ENCODE peak calls at places on chromosome 4, in four cellular contexts. L, A, F and V are unnamed samples.
A peak's percentile ranks its signal among the peaks of the same experiment; 100 is the strongest.

GRCh38 chr4:170336238-170336775 is 246.6 kb upstream of the AADAT start:
- DNase-seq in L (no peak), A (no peak), F (no peak), V (no peak)

GRCh38 chr4:123699823-123700822 is 303.5 kb downstream of the SPRY1 start:
- DNase-seq in L (no peak), A (no peak), F (peak; percentile 98), V (no peak)

GRCh38 chr4:71411976-71412375 is 73.2 kb downstream of the SLC4A4 start:
- DNase-seq in L (no peak), A (no peak), F (peak; percentile 55), V (no peak)

GRCh38 chr4:2852481-2852881 is 8.8 kb downstream of the ADD1 start:
- DNase-seq in L (no peak), A (no peak), F (no peak), V (no peak)

GRCh38 chr4:17385403-17385802 is 126.5 kb downstream of the QDPR start:
- DNase-seq in L (no peak), A (no peak), F (peak; percentile 38), V (no peak)

GRCh38 chr4:78040431-78040830 is 16.7 kb upstream of the FRAS1 start:
- DNase-seq in L (no peak), A (no peak), F (peak; percentile 35), V (no peak)

GRCh38 chr4:94015956-94016355 is 187.4 kb downstream of the ATOH1 start:
- DNase-seq in L (no peak), A (no peak), F (no peak), V (no peak)

GRCh38 chr4:95048296-95048695 is 290.5 kb downstream of the BMPR1B start:
- DNase-seq in L (no peak), A (no peak), F (peak; percentile 56), V (no peak)

GRCh38 chr4:176534566-176534965 is 214.8 kb downstream of the SPCS3 start:
- DNase-seq in L (no peak), A (no peak), F (peak; percentile 91), V (no peak)

GRCh38 chr4:99868126-99868596 is 26.1 kb downstream of the LAMTOR3 start:
- DNase-seq in L (no peak), A (no peak), F (peak; percentile 60), V (no peak)

GRCh38 chr4:159455675-159456235 is 352.9 kb downstream of the RAPGEF2 start:
- DNase-seq in L (no peak), A (no peak), F (peak; percentile 48), V (no peak)

GRCh38 chr4:164579270-164579942 is 174.5 kb upstream of the SMIM31 start:
- DNase-seq in L (no peak), A (no peak), F (no peak), V (no peak)

GRCh38 chr4:188781655-188782054 is 642.4 kb downstream of the TRIML1 start:
- DNase-seq in L (no peak), A (peak; percentile 31), F (no peak), V (peak; percentile 14)

GRCh38 chr4:85459736-85460135 is 15.2 kb upstream of the ARHGAP24 start:
- DNase-seq in L (no peak), A (peak; percentile 57), F (no peak), V (peak; percentile 40)

GRCh38 chr4:3518941-3519340 is 13.3 kb downstream of the LRPAP1 start:
- DNase-seq in L (no peak), A (no peak), F (no peak), V (no peak)

GRCh38 chr4:183350317-183351071 is 28.3 kb upstream of the CLDN24 start:
- DNase-seq in L (peak; percentile 48), A (peak; percentile 10), F (no peak), V (no peak)

GRCh38 chr4:73947239-73947985 is 34.4 kb downstream of the PF4 start:
- DNase-seq in L (no peak), A (no peak), F (no peak), V (no peak)

GRCh38 chr4:88382621-88383020 is 4.0 kb downstream of the HERC6 start:
- DNase-seq in L (no peak), A (no peak), F (no peak), V (no peak)

GRCh38 chr4:124904723-124905390 is 192.3 kb upstream of the ANKRD50 start:
- DNase-seq in L (no peak), A (no peak), F (no peak), V (no peak)

GRCh38 chr4:43822621-43823020 is 626.0 kb downstream of the KCTD8 start:
- DNase-seq in L (no peak), A (no peak), F (no peak), V (no peak)

GRCh38 chr4:576245-576821 is at the start of gene TMEM271:
- DNase-seq in L (no peak), A (no peak), F (no peak), V (no peak)

GRCh38 chr4:94595013-94595412 is 143.3 kb downstream of the PDLIM5 start:
- DNase-seq in L (no peak), A (no peak), F (no peak), V (no peak)

GRCh38 chr4:94507708-94508107 is 56.0 kb downstream of the PDLIM5 start:
- DNase-seq in L (peak; percentile 86), A (no peak), F (peak; percentile 93), V (no peak)

GRCh38 chr4:29085748-29086147 is 1634.4 kb upstream of the PCDH7 start:
- DNase-seq in L (no peak), A (no peak), F (no peak), V (no peak)

GRCh38 chr4:113094802-113095201 is 45.3 kb downstream of the ANK2 start:
- DNase-seq in L (no peak), A (no peak), F (peak; percentile 12), V (peak; percentile 8)

GRCh38 chr4:153452661-153453378 is 13.3 kb upstream of the TMEM131L start:
- DNase-seq in L (no peak), A (no peak), F (no peak), V (no peak)

GRCh38 chr4:153449338-153449737 is 16.8 kb upstream of the TMEM131L start:
- DNase-seq in L (no peak), A (no peak), F (no peak), V (no peak)

GRCh38 chr4:153450545-153450917 is 15.6 kb upstream of the TMEM131L start:
- DNase-seq in L (no peak), A (no peak), F (no peak), V (no peak)

GRCh38 chr4:153451931-153452660 is 14.1 kb upstream of the TMEM131L start:
- DNase-seq in L (no peak), A (no peak), F (no peak), V (no peak)

DNA sequence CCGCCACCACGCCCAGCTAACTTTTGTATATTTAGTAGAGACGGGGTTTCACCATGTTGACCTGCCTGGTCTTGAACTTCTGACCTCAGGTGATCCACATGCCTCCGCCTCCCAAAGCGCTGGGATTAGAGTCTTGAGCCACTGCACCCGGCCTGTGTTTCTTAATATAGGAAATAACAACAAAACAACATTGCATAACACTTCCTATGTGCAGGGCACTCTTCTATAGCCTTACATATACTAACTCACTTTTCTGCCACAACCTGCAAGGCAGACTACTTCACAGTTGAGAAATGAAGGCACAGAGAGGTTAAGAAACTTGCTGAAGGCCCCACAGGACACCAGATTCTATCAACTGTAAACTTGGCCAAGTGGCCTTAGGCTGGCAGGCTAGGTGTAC is 12.7 kb upstream of the TMEM131L start:
- DNase-seq in L (no peak), A (no peak), F (no peak), V (no peak)
- TF ChIP-seq CTCF in L (no peak), A (no peak), F (no peak), V (no peak)

DNA sequence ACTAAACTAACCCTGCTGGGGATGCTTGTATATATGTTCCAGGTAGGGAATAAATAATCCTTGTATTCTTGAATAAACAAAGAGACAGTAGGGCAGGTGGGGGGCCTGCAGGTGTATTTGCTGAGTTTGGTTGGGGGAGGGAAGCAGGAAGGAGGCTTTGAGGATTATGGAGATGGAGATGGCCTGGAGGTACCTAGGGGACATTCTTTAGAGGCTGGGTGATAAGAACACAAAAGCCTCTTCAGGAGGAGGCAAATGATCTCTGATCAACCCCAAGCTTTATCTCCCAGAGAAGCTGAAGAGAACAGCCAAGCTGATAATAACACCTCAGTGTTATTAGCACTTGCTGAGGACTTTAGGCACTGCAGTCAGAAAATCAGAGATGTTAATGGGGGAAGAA is 187.7 kb downstream of the MGST2 start:
- DNase-seq in L (no peak), A (no peak), F (no peak), V (peak; percentile 83)
- H3K27me3 ChIP-seq in L (no peaks in the 10 kb centered on the region), A (no peaks in the 10 kb centered on the region), F (no peaks in the 10 kb centered on the region), V (no peaks in the 10 kb centered on the region)

DNA sequence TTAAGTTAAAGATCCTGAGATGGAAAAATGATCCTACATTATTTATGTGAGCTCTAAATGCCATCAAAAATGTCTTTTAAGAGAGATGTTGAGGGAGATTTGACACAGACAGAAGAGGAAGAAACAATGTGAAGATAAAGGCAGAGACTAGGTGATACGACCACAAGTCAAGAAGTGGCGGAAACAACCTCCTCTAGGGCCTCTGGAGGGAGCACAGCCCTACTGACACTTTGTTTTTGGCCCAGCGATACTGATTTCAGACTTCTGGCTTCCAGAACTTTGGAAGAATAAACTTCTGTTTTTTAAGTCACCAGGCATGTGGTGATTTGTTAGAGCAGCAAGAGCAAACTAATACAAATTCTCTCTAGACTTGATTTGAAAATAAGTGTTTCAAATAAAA is 1216.1 kb downstream of the FSTL5 start:
- DNase-seq in L (no peak), A (no peak), F (no peak), V (no peak)
- H3K4me1 ChIP-seq in L (no peaks in the 10 kb centered on the region), A (no peaks in the 10 kb centered on the region), F (no peaks in the 10 kb centered on the region), V (no peaks in the 10 kb centered on the region)

GRCh38 chr4:156294577-156294976 is 340.9 kb upstream of the CTSO start:
- DNase-seq in L (no peak), A (no peak), F (peak; percentile 96), V (peak; percentile 8)
- TF ChIP-seq CTCF in L (no peak), A (no peak), F (peak; percentile 17), V (peak; percentile 40)

GRCh38 chr4:8894424-8894816 is 22.8 kb upstream of the HMX1 start:
- DNase-seq in L (no peak), A (no peak), F (no peak), V (no peak)

GRCh38 chr4:8893624-8894423 is 22.2 kb upstream of the HMX1 start:
- DNase-seq in L (no peak), A (no peak), F (no peak), V (no peak)

GRCh38 chr4:8896071-8896470 is 24.4 kb upstream of the HMX1 start:
- DNase-seq in L (no peak), A (no peak), F (no peak), V (no peak)

GRCh38 chr4:8896506-8896905 is 24.9 kb upstream of the HMX1 start:
- DNase-seq in L (no peak), A (no peak), F (no peak), V (no peak)

DNA sequence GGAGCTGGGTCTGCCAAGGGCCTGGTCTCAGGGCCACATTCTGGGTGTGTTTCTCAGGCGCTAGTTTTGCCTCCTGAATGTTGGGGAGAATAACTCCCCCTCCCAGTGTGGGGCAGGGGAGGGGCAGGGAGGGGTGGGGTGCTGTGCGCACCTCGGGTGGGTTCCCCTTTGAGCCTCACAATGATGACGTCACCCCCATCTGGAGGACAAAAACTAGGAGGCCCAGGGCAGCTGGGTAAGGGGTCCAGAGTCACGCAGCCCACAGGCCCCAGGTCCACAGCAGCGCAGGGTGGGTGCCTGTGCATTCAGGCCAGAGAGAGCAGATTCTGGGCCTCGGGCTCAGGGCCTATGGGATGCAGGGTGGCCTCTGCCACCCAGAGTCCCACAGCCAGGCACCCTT is 23.7 kb upstream of the HMX1 start:
- DNase-seq in L (no peak), A (no peak), F (no peak), V (no peak)
- H3K27me3 ChIP-seq in L (peaks cover 13% of the 10 kb centered on the region), A (peaks cover 21% of the 10 kb centered on the region), F (peaks cover 13% of the 10 kb centered on the region), V (no peaks in the 10 kb centered on the region)

GRCh38 chr4:119559044-119559647 is 69.5 kb downstream of the PDE5A start:
- DNase-seq in L (no peak), A (no peak), F (peak; percentile 58), V (no peak)
- H3K4me1 ChIP-seq in L (no peaks in the 10 kb centered on the region), A (no peaks in the 10 kb centered on the region), F (no peaks in the 10 kb centered on the region), V (no peaks in the 10 kb centered on the region)

GRCh38 chr4:147837435-147837834 is 105.5 kb downstream of the ARHGAP10 start:
- DNase-seq in L (no peak), A (no peak), F (no peak), V (no peak)
- TF ChIP-seq CTCF in L (peak; percentile 25), A (no peak), F (peak; percentile 10), V (no peak)